ENCODE peak calls at places on chromosomes 16 and 17, in six cellular contexts. One of them, this sample, is unnamed.

GRCh38 chr17:47806913-47807255 is 14.7 kb downstream of the OSBPL7 start:
- DNase-seq in H1: no peak
- DNase-seq in SK-N-SH: no peak
- DNase-seq in GM12878: no peak
- DNase-seq in HepG2: no peak
- DNase-seq in K562: no peak
- DNase-seq in this sample: no peak

GRCh38 chr17:73232587-73233373 is 28.9 kb downstream of the CPSF4L start:
- DNase-seq in H1: no peak
- DNase-seq in SK-N-SH: no peak
- DNase-seq in GM12878: no peak
- DNase-seq in HepG2: no peak
- DNase-seq in K562: peak
- DNase-seq in this sample: peak

GRCh38 chr16:27978876-27979275 is 84.6 kb downstream of the GSG1L start:
- DNase-seq in H1: no peak
- DNase-seq in SK-N-SH: no peak
- DNase-seq in GM12878: no peak
- DNase-seq in HepG2: no peak
- DNase-seq in K562: no peak
- DNase-seq in this sample: no peak

GRCh38 chr17:32493581-32494513 is 7.1 kb downstream of the CDK5R1 start:
- DNase-seq in H1: no peak
- DNase-seq in SK-N-SH: no peak
- DNase-seq in GM12878: no peak
- DNase-seq in HepG2: no peak
- DNase-seq in K562: no peak
- DNase-seq in this sample: no peak

GRCh38 chr16:84243732-84244131 is 3.9 kb upstream of the KCNG4 start:
- DNase-seq in H1: no peak
- DNase-seq in SK-N-SH: no peak
- DNase-seq in GM12878: no peak
- DNase-seq in HepG2: no peak
- DNase-seq in K562: peak
- DNase-seq in this sample: no peak

GRCh38 chr17:42111901-42112551 is 488 bp downstream of the DHX58 start:
- DNase-seq in H1: no peak
- DNase-seq in SK-N-SH: no peak
- DNase-seq in GM12878: no peak
- DNase-seq in HepG2: no peak
- DNase-seq in K562: no peak
- DNase-seq in this sample: peak

GRCh38 chr17:47099451-47099986 is 89.6 kb downstream of the CDC27 start:
- DNase-seq in H1: no peak
- DNase-seq in SK-N-SH: no peak
- DNase-seq in GM12878: no peak
- DNase-seq in HepG2: no peak
- DNase-seq in K562: no peak
- DNase-seq in this sample: no peak

GRCh38 chr17:41773190-41773588 is 13.3 kb downstream of the JUP start:
- DNase-seq in H1: peak
- DNase-seq in SK-N-SH: peak
- DNase-seq in GM12878: no peak
- DNase-seq in HepG2: peak
- DNase-seq in K562: no peak
- DNase-seq in this sample: peak

GRCh38 chr17:73785466-73785865 is 141.2 kb upstream of the SDK2 start:
- DNase-seq in H1: no peak
- DNase-seq in SK-N-SH: no peak
- DNase-seq in GM12878: no peak
- DNase-seq in HepG2: no peak
- DNase-seq in K562: no peak
- DNase-seq in this sample: no peak

GRCh38 chr17:37824534-37825485 is 80.0 kb upstream of the HNF1B start:
- DNase-seq in H1: no peak
- DNase-seq in SK-N-SH: no peak
- DNase-seq in GM12878: no peak
- DNase-seq in HepG2: peak
- DNase-seq in K562: no peak
- DNase-seq in this sample: peak

GRCh38 chr17:73292031-73292531 is 19.7 kb downstream of the CDC42EP4 start:
- DNase-seq in H1: no peak
- DNase-seq in SK-N-SH: peak
- DNase-seq in GM12878: no peak
- DNase-seq in HepG2: no peak
- DNase-seq in K562: no peak
- DNase-seq in this sample: peak

GRCh38 chr16:4408323-4408690 is 8.1 kb downstream of the CORO7 start:
- DNase-seq in H1: no peak
- DNase-seq in SK-N-SH: no peak
- DNase-seq in GM12878: no peak
- DNase-seq in HepG2: no peak
- DNase-seq in K562: no peak
- DNase-seq in this sample: no peak

GRCh38 chr16:4409081-4409932 is 7.1 kb downstream of the CORO7 start:
- DNase-seq in H1: peak
- DNase-seq in SK-N-SH: peak
- DNase-seq in GM12878: no peak
- DNase-seq in HepG2: no peak
- DNase-seq in K562: no peak
- DNase-seq in this sample: no peak

GRCh38 chr16:4410335-4411075 is 5.9 kb downstream of the CORO7 start:
- DNase-seq in H1: no peak
- DNase-seq in SK-N-SH: peak
- DNase-seq in GM12878: no peak
- DNase-seq in HepG2: no peak
- DNase-seq in K562: no peak
- DNase-seq in this sample: peak

GRCh38 chr16:4404967-4405696 is 11.3 kb downstream of the CORO7 start:
- DNase-seq in H1: no peak
- DNase-seq in SK-N-SH: peak
- DNase-seq in GM12878: no peak
- DNase-seq in HepG2: no peak
- DNase-seq in K562: no peak
- DNase-seq in this sample: no peak

DNA sequence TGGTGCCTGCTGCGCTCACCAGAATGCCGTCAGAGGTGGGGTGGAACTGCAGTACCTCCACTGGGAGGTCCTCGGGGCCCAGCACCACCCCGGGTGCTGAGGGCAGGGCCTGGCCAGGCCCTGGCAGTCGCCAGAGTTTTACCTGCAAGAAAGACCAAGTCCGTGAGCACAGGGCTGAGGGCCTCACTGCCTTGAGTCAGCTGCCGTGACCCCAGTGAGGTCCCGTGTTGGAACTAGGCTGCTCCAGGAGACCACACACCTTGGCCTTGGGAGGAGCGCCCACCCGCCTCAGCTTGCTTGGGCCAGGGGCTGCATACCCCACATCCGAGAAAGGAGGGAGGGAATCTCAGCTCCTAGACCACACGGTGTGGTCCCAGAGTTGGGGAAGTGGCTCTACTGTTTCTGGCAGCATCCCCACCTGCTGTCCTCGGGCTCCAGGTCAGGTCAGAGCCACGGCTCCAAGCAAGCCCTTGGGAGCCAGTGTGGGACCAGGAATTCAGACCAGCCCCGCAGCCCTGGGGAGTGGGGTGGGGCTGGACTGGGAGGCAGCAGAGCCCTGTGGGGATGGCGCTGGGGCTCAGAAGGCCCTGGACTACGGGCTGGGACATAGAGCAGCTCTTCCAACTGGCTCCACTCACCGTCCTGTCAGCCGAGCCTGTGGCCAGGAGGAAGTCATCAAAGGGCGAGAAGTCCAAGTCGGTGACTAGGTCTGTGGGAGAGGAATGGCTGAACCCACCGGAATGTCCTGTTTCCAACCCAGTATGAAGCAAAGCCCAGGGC is 8.7 kb downstream of the CORO7 start:
- DNase-seq in H1: no peak
- DNase-seq in SK-N-SH: no peak
- DNase-seq in GM12878: no peak
- DNase-seq in HepG2: no peak
- DNase-seq in K562: no peak
- DNase-seq in this sample: peak
- H3K9ac ChIP-seq in H1: no peak
- H3K9ac ChIP-seq in SK-N-SH: no peak
- H3K9ac ChIP-seq in GM12878: no peak
- H3K9ac ChIP-seq in HepG2: no peak
- H3K9ac ChIP-seq in K562: no peak
- H3K9ac ChIP-seq in this sample: no peak

DNA sequence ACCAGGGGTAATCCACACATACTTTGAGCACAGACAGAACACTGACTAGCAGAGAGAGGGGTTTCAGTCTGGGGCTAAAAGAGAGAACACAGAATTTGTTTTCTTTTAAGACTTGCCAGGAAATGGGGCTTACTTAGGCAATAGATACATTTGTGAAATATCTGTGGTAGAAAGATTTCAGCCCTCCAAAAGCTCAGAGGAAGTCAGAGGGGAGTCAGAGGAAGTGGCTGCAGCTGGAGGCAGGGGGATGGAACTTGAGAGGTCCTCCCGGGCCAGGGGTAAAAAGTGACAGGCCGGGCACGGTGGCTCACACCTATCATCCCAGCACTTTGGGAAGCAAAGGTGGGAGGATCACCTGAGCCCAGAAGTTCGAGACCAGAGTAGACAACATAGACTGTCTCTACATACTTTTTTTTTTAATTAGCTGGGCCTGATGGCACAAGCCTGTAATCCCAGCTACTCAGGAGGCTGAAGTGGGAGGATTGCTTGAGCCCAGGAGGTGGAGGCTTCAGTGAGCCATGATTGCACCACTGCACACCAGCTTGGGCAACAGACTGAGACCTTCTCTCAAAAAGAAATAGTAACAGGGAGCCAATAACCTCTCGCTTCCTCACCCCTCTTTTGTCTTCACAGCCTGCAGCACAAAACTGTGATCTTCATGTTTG is 49.9 kb downstream of the NLRC5 start:
- DNase-seq in H1: no peak
- DNase-seq in SK-N-SH: no peak
- DNase-seq in GM12878: peak
- DNase-seq in HepG2: no peak
- DNase-seq in K562: no peak
- DNase-seq in this sample: peak
- TF ChIP-seq RFX5 in H1: no peak
- TF ChIP-seq RFX5 in SK-N-SH: no peak
- TF ChIP-seq RFX5 in GM12878: no peak
- TF ChIP-seq RFX5 in HepG2: no peak
- TF ChIP-seq RFX5 in K562: no peak
- TF ChIP-seq RFX5 in this sample: no peak

GRCh38 chr16:87840462-87840978 is 28.8 kb downstream of the SLC7A5 start:
- DNase-seq in H1: no peak
- DNase-seq in SK-N-SH: no peak
- DNase-seq in GM12878: no peak
- DNase-seq in HepG2: no peak
- DNase-seq in K562: no peak
- DNase-seq in this sample: no peak

GRCh38 chr16:87839542-87840461 is 29.5 kb downstream of the SLC7A5 start:
- DNase-seq in H1: no peak
- DNase-seq in SK-N-SH: no peak
- DNase-seq in GM12878: no peak
- DNase-seq in HepG2: no peak
- DNase-seq in K562: no peak
- DNase-seq in this sample: no peak

GRCh38 chr16:87836844-87837581 is 32.3 kb downstream of the SLC7A5 start:
- DNase-seq in H1: no peak
- DNase-seq in SK-N-SH: no peak
- DNase-seq in GM12878: no peak
- DNase-seq in HepG2: no peak
- DNase-seq in K562: no peak
- DNase-seq in this sample: no peak

GRCh38 chr16:87837627-87838289 is 31.5 kb downstream of the SLC7A5 start:
- DNase-seq in H1: no peak
- DNase-seq in SK-N-SH: no peak
- DNase-seq in GM12878: no peak
- DNase-seq in HepG2: no peak
- DNase-seq in K562: no peak
- DNase-seq in this sample: no peak

GRCh38 chr16:87838643-87839541 is 30.4 kb downstream of the SLC7A5 start:
- DNase-seq in H1: no peak
- DNase-seq in SK-N-SH: no peak
- DNase-seq in GM12878: no peak
- DNase-seq in HepG2: no peak
- DNase-seq in K562: no peak
- DNase-seq in this sample: no peak
- H3K9ac ChIP-seq in H1: no peak
- H3K9ac ChIP-seq in SK-N-SH: no peak
- H3K9ac ChIP-seq in GM12878: no peak
- H3K9ac ChIP-seq in HepG2: no peak
- H3K9ac ChIP-seq in K562: no peak
- H3K9ac ChIP-seq in this sample: no peak

GRCh38 chr17:4869599-4869998 is 29.7 kb upstream of the C17orf107 start:
- DNase-seq in H1: no peak
- DNase-seq in SK-N-SH: no peak
- DNase-seq in GM12878: no peak
- DNase-seq in HepG2: no peak
- DNase-seq in K562: no peak
- DNase-seq in this sample: no peak

GRCh38 chr17:4870850-4871249 is 28.5 kb upstream of the C17orf107 start:
- DNase-seq in H1: no peak
- DNase-seq in SK-N-SH: no peak
- DNase-seq in GM12878: no peak
- DNase-seq in HepG2: no peak
- DNase-seq in K562: no peak
- DNase-seq in this sample: no peak

GRCh38 chr17:4877089-4877488 is 22.2 kb upstream of the C17orf107 start:
- DNase-seq in H1: no peak
- DNase-seq in SK-N-SH: no peak
- DNase-seq in GM12878: no peak
- DNase-seq in HepG2: no peak
- DNase-seq in K562: no peak
- DNase-seq in this sample: no peak

GRCh38 chr17:4872786-4873185 is 26.6 kb upstream of the C17orf107 start:
- DNase-seq in H1: no peak
- DNase-seq in SK-N-SH: peak
- DNase-seq in GM12878: no peak
- DNase-seq in HepG2: no peak
- DNase-seq in K562: no peak
- DNase-seq in this sample: no peak
- TF ChIP-seq RFX5 in H1: no peak
- TF ChIP-seq RFX5 in SK-N-SH: no peak
- TF ChIP-seq RFX5 in GM12878: no peak
- TF ChIP-seq RFX5 in HepG2: no peak
- TF ChIP-seq RFX5 in K562: no peak
- TF ChIP-seq RFX5 in this sample: no peak

GRCh38 chr17:18962494-18962815 is 10.5 kb downstream of the SLC5A10 start:
- DNase-seq in H1: no peak
- DNase-seq in SK-N-SH: no peak
- DNase-seq in GM12878: no peak
- DNase-seq in HepG2: no peak
- DNase-seq in K562: no peak
- DNase-seq in this sample: no peak
- H3K9ac ChIP-seq in H1: no peak
- H3K9ac ChIP-seq in SK-N-SH: peak
- H3K9ac ChIP-seq in GM12878: no peak
- H3K9ac ChIP-seq in HepG2: no peak
- H3K9ac ChIP-seq in K562: no peak
- H3K9ac ChIP-seq in this sample: no peak

DNA sequence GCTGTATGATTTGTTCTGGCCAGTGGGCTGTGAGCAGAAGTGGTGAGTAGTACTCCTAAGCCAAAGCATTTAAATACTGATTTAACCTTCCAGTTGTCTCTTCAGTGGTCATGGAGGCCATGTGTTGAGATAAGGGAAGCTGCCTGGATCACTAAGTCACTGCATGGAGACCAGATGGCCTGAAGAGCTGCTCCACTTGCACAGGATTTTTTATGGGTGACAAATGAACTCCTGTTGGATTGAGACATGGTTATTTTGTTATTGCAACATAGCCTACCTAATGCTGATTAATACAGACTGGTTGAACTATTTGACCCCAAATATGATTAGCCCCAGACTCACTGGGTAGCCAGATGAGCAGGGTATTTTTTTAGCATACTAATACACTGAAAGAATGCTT is 187.6 kb upstream of the IRX6 start:
- DNase-seq in H1: no peak
- DNase-seq in SK-N-SH: no peak
- DNase-seq in GM12878: no peak
- DNase-seq in HepG2: no peak
- DNase-seq in K562: no peak
- DNase-seq in this sample: no peak
- TF ChIP-seq RFX5 in H1: no peak
- TF ChIP-seq RFX5 in SK-N-SH: no peak
- TF ChIP-seq RFX5 in GM12878: no peak
- TF ChIP-seq RFX5 in HepG2: no peak
- TF ChIP-seq RFX5 in K562: no peak
- TF ChIP-seq RFX5 in this sample: no peak